ENCODE peak calls at places on chromosomes 4 and X, in four cellular contexts. L is testis, G is upper lobe of right lung, U is aorta. N is an unnamed sample. For H3K4me1, the result is how much of the 10 kb centered on the place peaks cover.

GRCh38 chr4:2535386-2536192 is 858 bp upstream of the FAM193A start:
- DNase-seq in L (peak), G (peak), U (peak), N (no peak)

GRCh38 chr4:166091914-166092510 is 219.0 kb downstream of the TLL1 start:
- DNase-seq in L (no peak), G (no peak), U (no peak), N (no peak)

GRCh38 chr4:20954541-20954940 is 254.3 kb downstream of the PACRGL start:
- DNase-seq in L (no peak), G (no peak), U (no peak), N (no peak)

GRCh38 chr4:80438016-80438415 is 102.5 kb downstream of the CFAP299 start:
- DNase-seq in L (no peak), G (no peak), U (no peak), N (no peak)

GRCh38 chr4:108171541-108172230 is 3.0 kb upstream of the LEF1 start:
- DNase-seq in L (peak), G (no peak), U (no peak), N (no peak)

GRCh38 chr4:80521438-80521837 is 185.9 kb downstream of the CFAP299 start:
- DNase-seq in L (no peak), G (no peak), U (no peak), N (no peak)

GRCh38 chr4:86346320-86346719 is 13.5 kb downstream of the MAPK10 start:
- DNase-seq in L (no peak), G (no peak), U (no peak), N (no peak)

GRCh38 chr4:82394896-82395295 is 21.1 kb upstream of the HNRNPD start:
- DNase-seq in L (no peak), G (no peak), U (no peak), N (no peak)

GRCh38 chr4:26331380-26331945 is 10.6 kb downstream of the RBPJ start:
- DNase-seq in L (no peak), G (no peak), U (no peak), N (no peak)

GRCh38 chr4:1244081-1244977 is 4.6 kb downstream of the CTBP1 start:
- DNase-seq in L (no peak), G (no peak), U (peak), N (no peak)

GRCh38 chr4:68895561-68896198 is 55.9 kb downstream of the UGT2A3 start:
- DNase-seq in L (no peak), G (no peak), U (no peak), N (no peak)

GRCh38 chrX:1072637-1073377 is 139.6 kb downstream of the CRLF2 start:
- DNase-seq in L (peak), G (peak), U (no peak), N (no peak)

GRCh38 chr4:174521800-174522182 is 497 bp downstream of the HPGD start:
- DNase-seq in L (peak), G (peak), U (no peak), N (no peak)

GRCh38 chr4:106032851-106033286 is 137.6 kb downstream of the NPNT start:
- DNase-seq in L (no peak), G (no peak), U (peak), N (no peak)

GRCh38 chrX:111411591-111412371 is at the start of gene DCX:
- DNase-seq in L (no peak), G (no peak), U (no peak), N (peak)

GRCh38 chr4:55509272-55509671 is 37.4 kb downstream of the CLOCK start:
- DNase-seq in L (no peak), G (no peak), U (no peak), N (no peak)

GRCh38 chrX:115289465-115289864 is at the start of gene LUZP4:
- DNase-seq in L (peak), G (no peak), U (no peak), N (no peak)

GRCh38 chr4:6134612-6135220 is 65.6 kb downstream of the JAKMIP1 start:
- DNase-seq in L (peak), G (no peak), U (no peak), N (no peak)

GRCh38 chr4:37561803-37562207 is 124.4 kb downstream of the RELL1 start:
- DNase-seq in L (no peak), G (no peak), U (no peak), N (no peak)

GRCh38 chr4:22478426-22478825 is 37.4 kb downstream of the ADGRA3 start:
- DNase-seq in L (no peak), G (no peak), U (no peak), N (no peak)

GRCh38 chr4:98583265-98583664 is 75.1 kb downstream of the TSPAN5 start:
- DNase-seq in L (no peak), G (no peak), U (no peak), N (no peak)

GRCh38 chr4:41177016-41177415 is 37.3 kb downstream of the APBB2 start:
- DNase-seq in L (no peak), G (no peak), U (no peak), N (no peak)

GRCh38 chr4:41172772-41173171 is 41.6 kb downstream of the APBB2 start:
- DNase-seq in L (no peak), G (no peak), U (no peak), N (no peak)

GRCh38 chr4:41176357-41176756 is 38.0 kb downstream of the APBB2 start:
- DNase-seq in L (no peak), G (no peak), U (no peak), N (no peak)

GRCh38 chr4:41178372-41179085 is 35.8 kb downstream of the APBB2 start:
- DNase-seq in L (no peak), G (no peak), U (no peak), N (no peak)

GRCh38 chr4:41174444-41174843 is 39.9 kb downstream of the APBB2 start:
- DNase-seq in L (no peak), G (no peak), U (no peak), N (no peak)
- H3K4me1 ChIP-seq in L (under half), G (under half), U (under half), N (under half)

DNA sequence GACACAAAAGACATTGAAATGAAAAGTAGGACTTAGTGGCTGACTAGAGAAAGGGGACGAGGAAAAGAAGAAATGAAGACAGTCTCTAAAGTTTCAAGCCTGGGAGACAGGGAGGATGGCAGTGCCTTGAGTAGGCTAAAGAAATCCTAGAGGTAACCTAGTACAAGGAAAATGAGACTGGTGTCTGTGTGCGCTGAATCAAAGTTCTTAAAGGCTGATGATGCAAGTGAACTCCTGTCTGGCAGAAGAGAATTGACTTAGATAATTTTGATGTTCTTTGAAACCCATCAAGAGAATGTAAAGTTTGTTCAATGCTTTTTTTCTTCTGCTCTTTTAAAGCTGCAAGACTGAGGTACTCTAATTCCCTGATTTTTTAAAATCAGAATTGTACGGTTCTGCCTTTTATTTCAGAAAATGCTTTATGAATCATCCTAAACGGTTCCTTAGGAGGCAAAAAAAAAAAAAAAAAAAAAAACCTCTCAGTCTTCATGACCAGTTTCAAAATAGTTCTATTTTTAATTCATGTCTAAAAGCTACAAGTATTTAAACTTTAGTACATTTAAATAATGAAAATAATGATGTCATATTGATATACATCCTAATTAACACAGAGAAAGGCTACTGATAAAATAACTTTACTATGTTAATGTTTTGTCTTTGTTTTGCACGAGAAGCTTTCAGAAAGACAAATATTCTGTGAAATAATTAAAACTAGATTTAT is 189.8 kb downstream of the PPP3CA start:
- DNase-seq in L (no peak), G (no peak), U (no peak), N (no peak)
- H3K4me3 ChIP-seq in L (no peak), G (no peak), U (no peak), N (no peak)

DNA sequence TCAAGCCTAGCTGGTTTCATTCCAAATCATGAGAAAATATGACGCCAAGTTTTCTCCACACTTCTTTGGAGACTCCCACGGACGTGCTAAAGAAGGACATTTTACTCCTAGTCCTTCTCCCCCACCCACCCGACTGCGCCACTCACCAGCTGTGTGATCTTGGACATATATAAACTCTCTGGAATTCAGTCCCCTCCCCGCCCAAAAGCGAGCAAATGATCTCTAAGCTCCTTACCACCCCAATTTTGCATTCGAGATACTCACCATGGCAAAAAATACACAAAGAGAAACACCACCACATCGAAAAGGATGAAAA is 21.9 kb downstream of the FABP2 start:
- DNase-seq in L (peak), G (peak), U (peak), N (no peak)
- H3K4me1 ChIP-seq in L (under half), G (under half), U (under half), N (under half)

DNA sequence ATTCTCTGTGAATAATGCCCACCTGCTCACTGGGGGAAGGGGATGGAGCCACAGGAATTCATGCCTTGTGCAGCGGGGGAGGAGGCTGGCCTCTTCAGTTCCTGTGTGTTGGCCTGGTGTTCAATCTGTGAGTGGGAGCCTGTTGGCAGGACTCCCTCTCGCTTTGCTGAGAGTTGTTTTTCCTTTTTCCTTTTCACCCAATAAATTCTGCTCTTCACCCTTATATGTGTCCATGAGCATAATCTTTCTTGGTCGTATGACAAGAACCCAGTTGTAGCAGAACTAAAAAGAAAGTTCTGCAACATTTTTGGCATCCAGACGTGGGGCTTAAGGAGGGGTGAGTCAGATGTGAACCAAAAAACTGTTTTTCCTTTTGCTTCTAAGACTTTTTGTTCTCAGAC is 235.2 kb upstream of the HDX start:
- DNase-seq in L (peak), G (no peak), U (peak), N (no peak)
- H3K4me3 ChIP-seq in L (no peak), G (no peak), U (no peak), N (no peak)

DNA sequence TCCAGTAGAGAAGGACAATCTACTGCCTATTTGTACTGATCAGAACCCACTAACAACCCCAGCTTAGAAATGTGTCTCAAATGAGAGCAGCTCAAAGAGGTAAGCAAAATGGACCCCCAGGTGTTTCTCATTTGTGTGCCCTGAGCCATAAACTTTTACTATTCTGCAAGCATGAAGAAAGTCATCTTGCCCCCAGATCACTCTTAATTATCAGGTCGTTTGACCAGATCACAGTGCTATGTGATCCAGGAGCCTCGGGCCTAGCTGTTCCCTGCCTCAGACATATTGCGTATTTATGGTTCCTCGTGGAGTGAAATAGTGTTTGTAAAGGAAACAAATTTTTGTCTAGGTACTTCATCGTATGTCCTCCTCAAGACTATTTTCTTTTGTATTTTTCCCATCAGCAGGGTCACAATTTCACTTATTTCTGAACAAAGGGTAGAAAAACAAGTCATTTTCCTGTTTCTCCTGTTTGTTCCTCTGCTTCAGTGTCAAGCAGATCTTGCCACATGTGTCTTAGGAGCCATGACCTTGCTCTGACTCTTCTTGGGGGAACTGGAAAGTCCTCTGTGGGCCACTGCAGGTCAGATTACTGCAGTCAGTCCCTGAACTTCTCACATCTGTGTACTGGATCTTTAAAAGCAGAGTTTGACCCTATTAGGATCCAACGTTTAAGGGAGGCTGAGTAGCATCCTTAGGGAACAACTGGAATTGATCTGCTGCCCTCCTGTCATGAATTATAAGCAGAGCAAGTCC is 194.9 kb downstream of the PALLD start:
- DNase-seq in L (no peak), G (no peak), U (no peak), N (no peak)
- H3K4me1 ChIP-seq in L (under half), G (under half), U (under half), N (under half)

GRCh38 chr4:88533088-88533790 is 9.7 kb upstream of the PYURF start:
- DNase-seq in L (no peak), G (no peak), U (no peak), N (no peak)

GRCh38 chr4:88528861-88529260 is 5.3 kb upstream of the PYURF start:
- DNase-seq in L (no peak), G (no peak), U (no peak), N (no peak)

GRCh38 chr4:88535090-88535755 is 11.6 kb upstream of the PYURF start:
- DNase-seq in L (no peak), G (no peak), U (no peak), N (no peak)

GRCh38 chr4:88533937-88534750 is 10.6 kb upstream of the PYURF start:
- DNase-seq in L (no peak), G (no peak), U (no peak), N (no peak)

DNA sequence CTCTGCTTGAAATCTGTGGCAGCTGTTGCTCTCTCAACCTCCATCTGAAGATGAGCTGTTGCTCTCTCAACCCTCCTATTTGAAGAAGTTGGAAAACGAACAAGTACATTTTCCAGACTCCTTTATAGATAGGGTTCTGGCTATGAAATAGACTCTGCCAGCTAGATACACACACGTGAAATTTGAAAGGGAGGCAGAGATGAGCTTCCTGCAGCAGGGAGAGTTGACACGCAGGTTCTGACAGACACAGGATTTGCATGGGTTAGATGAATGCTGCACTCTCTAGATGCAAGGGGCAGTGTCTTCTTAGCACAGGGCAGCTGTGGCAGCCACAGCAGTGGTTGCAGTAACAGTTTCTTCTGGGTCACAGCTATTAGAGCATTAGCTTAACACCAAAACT is 8.0 kb upstream of the PYURF start:
- DNase-seq in L (no peak), G (no peak), U (no peak), N (no peak)
- H3K4me3 ChIP-seq in L (no peak), G (no peak), U (no peak), N (peak)

DNA sequence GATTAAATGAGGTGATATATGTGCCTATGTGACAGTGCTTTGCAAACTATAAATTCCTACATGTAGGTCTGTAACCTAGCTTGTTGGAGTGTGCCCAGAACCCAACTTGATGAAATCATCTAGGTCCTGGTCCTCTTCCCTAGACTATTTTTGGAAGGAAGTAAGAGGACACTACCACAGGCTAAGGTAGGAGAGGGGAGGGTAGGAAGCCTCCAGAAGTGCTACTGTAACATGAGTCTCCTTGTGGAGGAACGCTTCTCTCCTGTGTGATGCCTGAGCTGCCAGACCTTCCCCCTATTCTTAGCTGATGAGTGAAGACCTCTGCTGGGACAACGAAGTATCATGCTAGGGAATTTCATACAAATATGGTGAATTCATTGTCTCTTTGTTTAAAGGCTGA is 41.8 kb upstream of the IL21 start:
- DNase-seq in L (no peak), G (no peak), U (no peak), N (no peak)
- H3K4me1 ChIP-seq in L (under half), G (under half), U (under half), N (under half)

N was measured in iPS DF 6.9.